ENCODE peak calls at places on chromosomes 12 and 14, in seven cellular contexts. One of them, this sample, is unnamed.
A peak's percentile ranks its signal among the peaks of the same experiment; 100 is the strongest.

GRCh38 chr12:99658950-99659349 is 11.4 kb downstream of the GARIN6 start:
- DNase-seq in SK-N-SH: no peak
- DNase-seq in HepG2: no peak
- DNase-seq in HCT116: peak; percentile 4
- DNase-seq in K562: no peak
- DNase-seq in GM12878: no peak
- DNase-seq in H1: no peak
- DNase-seq in this sample: no peak

GRCh38 chr12:108839011-108839889 is 18.1 kb downstream of the SSH1 start:
- DNase-seq in SK-N-SH: peak; percentile 61
- DNase-seq in HepG2: no peak
- DNase-seq in HCT116: no peak
- DNase-seq in K562: no peak
- DNase-seq in GM12878: no peak
- DNase-seq in H1: no peak
- DNase-seq in this sample: no peak

GRCh38 chr14:98633380-98633779 is 638.6 kb downstream of the BCL11B start:
- DNase-seq in SK-N-SH: no peak
- DNase-seq in HepG2: peak; percentile 7
- DNase-seq in HCT116: no peak
- DNase-seq in K562: no peak
- DNase-seq in GM12878: no peak
- DNase-seq in H1: no peak
- DNase-seq in this sample: no peak

GRCh38 chr12:6847676-6848075 is 3.4 kb downstream of the CDCA3 start:
- DNase-seq in SK-N-SH: no peak
- DNase-seq in HepG2: no peak
- DNase-seq in HCT116: no peak
- DNase-seq in K562: no peak
- DNase-seq in GM12878: no peak
- DNase-seq in H1: no peak
- DNase-seq in this sample: no peak

GRCh38 chr12:18171571-18171970 is 81.6 kb upstream of the RERGL start:
- DNase-seq in SK-N-SH: no peak
- DNase-seq in HepG2: no peak
- DNase-seq in HCT116: no peak
- DNase-seq in K562: no peak
- DNase-seq in GM12878: no peak
- DNase-seq in H1: no peak
- DNase-seq in this sample: no peak

GRCh38 chr12:77122236-77122635 is 56.9 kb upstream of the E2F7 start:
- DNase-seq in SK-N-SH: no peak
- DNase-seq in HepG2: peak; percentile 13
- DNase-seq in HCT116: peak; percentile 57
- DNase-seq in K562: no peak
- DNase-seq in GM12878: no peak
- DNase-seq in H1: no peak
- DNase-seq in this sample: no peak

GRCh38 chr14:69262516-69262915 is 2.6 kb downstream of the GALNT16 start:
- DNase-seq in SK-N-SH: no peak
- DNase-seq in HepG2: no peak
- DNase-seq in HCT116: no peak
- DNase-seq in K562: no peak
- DNase-seq in GM12878: no peak
- DNase-seq in H1: no peak
- DNase-seq in this sample: no peak

GRCh38 chr12:91817512-91817911 is 328.1 kb downstream of the BTG1 start:
- DNase-seq in SK-N-SH: no peak
- DNase-seq in HepG2: no peak
- DNase-seq in HCT116: no peak
- DNase-seq in K562: no peak
- DNase-seq in GM12878: no peak
- DNase-seq in H1: no peak
- DNase-seq in this sample: no peak

GRCh38 chr12:56230449-56231183 is 765 bp downstream of the SLC39A5 start:
- DNase-seq in SK-N-SH: no peak
- DNase-seq in HepG2: peak; percentile 93
- DNase-seq in HCT116: no peak
- DNase-seq in K562: no peak
- DNase-seq in GM12878: no peak
- DNase-seq in H1: no peak
- DNase-seq in this sample: no peak

GRCh38 chr12:130331146-130331545 is 6.5 kb upstream of the PIWIL1 start:
- DNase-seq in SK-N-SH: no peak
- DNase-seq in HepG2: no peak
- DNase-seq in HCT116: no peak
- DNase-seq in K562: no peak
- DNase-seq in GM12878: no peak
- DNase-seq in H1: no peak
- DNase-seq in this sample: no peak

GRCh38 chr12:69500631-69501030 is 30.4 kb downstream of the FRS2 start:
- DNase-seq in SK-N-SH: no peak
- DNase-seq in HepG2: no peak
- DNase-seq in HCT116: no peak
- DNase-seq in K562: no peak
- DNase-seq in GM12878: no peak
- DNase-seq in H1: no peak
- DNase-seq in this sample: no peak

GRCh38 chr12:53737951-53738833 is 10.9 kb upstream of the CALCOCO1 start:
- DNase-seq in SK-N-SH: peak; percentile 48
- DNase-seq in HepG2: no peak
- DNase-seq in HCT116: no peak
- DNase-seq in K562: peak; percentile 68
- DNase-seq in GM12878: no peak
- DNase-seq in H1: peak; percentile 92
- DNase-seq in this sample: no peak

GRCh38 chr12:53965251-53966069 is 7.5 kb upstream of the HOXC11 start:
- DNase-seq in SK-N-SH: no peak
- DNase-seq in HepG2: no peak
- DNase-seq in HCT116: no peak
- DNase-seq in K562: no peak
- DNase-seq in GM12878: no peak
- DNase-seq in H1: peak; percentile 84
- DNase-seq in this sample: no peak

GRCh38 chr12:12172106-12172511 is 94.7 kb downstream of the LRP6 start:
- DNase-seq in SK-N-SH: no peak
- DNase-seq in HepG2: no peak
- DNase-seq in HCT116: no peak
- DNase-seq in K562: no peak
- DNase-seq in GM12878: peak; percentile 90
- DNase-seq in H1: no peak
- DNase-seq in this sample: no peak

GRCh38 chr12:6700646-6701051 is at the start of gene PIANP:
- DNase-seq in SK-N-SH: peak; percentile 92
- DNase-seq in HepG2: no peak
- DNase-seq in HCT116: no peak
- DNase-seq in K562: peak; percentile 59
- DNase-seq in GM12878: no peak
- DNase-seq in H1: peak; percentile 72
- DNase-seq in this sample: no peak

GRCh38 chr14:94994245-94994644 is 163.1 kb downstream of the DICER1 start:
- DNase-seq in SK-N-SH: no peak
- DNase-seq in HepG2: no peak
- DNase-seq in HCT116: no peak
- DNase-seq in K562: no peak
- DNase-seq in GM12878: no peak
- DNase-seq in H1: no peak
- DNase-seq in this sample: no peak

GRCh38 chr12:12975322-12976077 is 23.5 kb upstream of the GPRC5D start:
- DNase-seq in SK-N-SH: peak; percentile 12
- DNase-seq in HepG2: peak; percentile 41
- DNase-seq in HCT116: peak; percentile 29
- DNase-seq in K562: peak; percentile 10
- DNase-seq in GM12878: no peak
- DNase-seq in H1: no peak
- DNase-seq in this sample: peak; percentile 74

GRCh38 chr14:73625686-73626085 is 13.4 kb downstream of the ACOT6 start:
- DNase-seq in SK-N-SH: no peak
- DNase-seq in HepG2: no peak
- DNase-seq in HCT116: no peak
- DNase-seq in K562: no peak
- DNase-seq in GM12878: no peak
- DNase-seq in H1: no peak
- DNase-seq in this sample: no peak

GRCh38 chr14:102916347-102917055 is 6.0 kb upstream of the AMN start:
- DNase-seq in SK-N-SH: no peak
- DNase-seq in HepG2: no peak
- DNase-seq in HCT116: no peak
- DNase-seq in K562: no peak
- DNase-seq in GM12878: no peak
- DNase-seq in H1: no peak
- DNase-seq in this sample: no peak

GRCh38 chr14:104697892-104698583 is 8.6 kb downstream of the INF2 start:
- DNase-seq in SK-N-SH: no peak
- DNase-seq in HepG2: no peak
- DNase-seq in HCT116: no peak
- DNase-seq in K562: no peak
- DNase-seq in GM12878: no peak
- DNase-seq in H1: no peak
- DNase-seq in this sample: no peak

GRCh38 chr14:20327005-20327869 is 5.8 kb downstream of the CCNB1IP1 start:
- DNase-seq in SK-N-SH: peak; percentile 55
- DNase-seq in HepG2: peak; percentile 79
- DNase-seq in HCT116: peak; percentile 58
- DNase-seq in K562: no peak
- DNase-seq in GM12878: peak; percentile 35
- DNase-seq in H1: no peak
- DNase-seq in this sample: no peak

GRCh38 chr12:31316964-31317363 is 9.0 kb downstream of the SINHCAF start:
- DNase-seq in SK-N-SH: no peak
- DNase-seq in HepG2: no peak
- DNase-seq in HCT116: no peak
- DNase-seq in K562: no peak
- DNase-seq in GM12878: no peak
- DNase-seq in H1: no peak
- DNase-seq in this sample: no peak
- H3K4me3 ChIP-seq in SK-N-SH: peak overlapping the region; percentile 41
- H3K4me3 ChIP-seq in HepG2: no peak overlapping the region
- H3K4me3 ChIP-seq in HCT116: no peak overlapping the region
- H3K4me3 ChIP-seq in K562: peak overlapping the region; percentile 0
- H3K4me3 ChIP-seq in GM12878: peak overlapping the region; percentile 92
- H3K4me3 ChIP-seq in H1: no peak overlapping the region
- H3K4me3 ChIP-seq in this sample: no peak overlapping the region

DNA sequence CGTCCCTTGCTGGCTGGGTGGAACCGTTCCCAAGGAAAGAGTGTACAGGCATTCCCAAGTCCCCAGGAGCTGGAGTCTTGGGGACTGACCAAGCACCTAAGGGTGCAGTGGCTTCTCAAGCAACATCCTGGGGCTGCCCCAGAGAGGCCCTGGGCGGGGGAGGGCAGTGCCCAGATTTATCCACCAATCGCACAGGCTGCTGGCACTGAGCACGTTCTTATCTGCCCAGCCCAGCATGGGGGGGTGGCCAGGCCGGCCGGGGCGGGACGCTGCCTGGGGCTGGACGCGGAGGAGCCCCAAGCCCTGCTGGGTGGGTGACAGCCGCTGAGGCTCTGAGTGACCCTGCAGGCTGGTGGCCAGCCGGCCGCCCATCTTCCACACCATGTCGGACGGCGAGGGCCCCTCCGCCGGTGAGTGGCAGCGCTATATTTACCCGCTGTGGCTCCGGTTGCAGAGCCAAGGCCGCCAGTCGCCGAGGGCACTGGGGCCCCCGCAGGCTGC is 53.4 kb downstream of the CYP46A1 start:
- DNase-seq in SK-N-SH: peak; percentile 67
- DNase-seq in HepG2: no peak
- DNase-seq in HCT116: no peak
- DNase-seq in K562: no peak
- DNase-seq in GM12878: no peak
- DNase-seq in H1: no peak
- DNase-seq in this sample: no peak
- H3K9ac ChIP-seq in SK-N-SH: no peak overlapping the region
- H3K9ac ChIP-seq in HepG2: no peak overlapping the region
- H3K9ac ChIP-seq in HCT116: peak overlapping the region; percentile 39
- H3K9ac ChIP-seq in K562: no peak overlapping the region
- H3K9ac ChIP-seq in GM12878: no peak overlapping the region
- H3K9ac ChIP-seq in H1: no peak overlapping the region
- H3K9ac ChIP-seq in this sample: no peak overlapping the region

GRCh38 chr12:124389537-124390441 is 94.9 kb downstream of the RFLNA start:
- DNase-seq in SK-N-SH: no peak
- DNase-seq in HepG2: peak; percentile 38
- DNase-seq in HCT116: no peak
- DNase-seq in K562: no peak
- DNase-seq in GM12878: no peak
- DNase-seq in H1: peak; percentile 62
- DNase-seq in this sample: no peak
- TF ChIP-seq YY1 in SK-N-SH: no peak
- TF ChIP-seq YY1 in HepG2: no peak
- TF ChIP-seq YY1 in HCT116: no peak
- TF ChIP-seq YY1 in K562: no peak
- TF ChIP-seq YY1 in GM12878: no peak
- TF ChIP-seq YY1 in H1: no peak
- TF ChIP-seq YY1 in this sample: no peak

DNA sequence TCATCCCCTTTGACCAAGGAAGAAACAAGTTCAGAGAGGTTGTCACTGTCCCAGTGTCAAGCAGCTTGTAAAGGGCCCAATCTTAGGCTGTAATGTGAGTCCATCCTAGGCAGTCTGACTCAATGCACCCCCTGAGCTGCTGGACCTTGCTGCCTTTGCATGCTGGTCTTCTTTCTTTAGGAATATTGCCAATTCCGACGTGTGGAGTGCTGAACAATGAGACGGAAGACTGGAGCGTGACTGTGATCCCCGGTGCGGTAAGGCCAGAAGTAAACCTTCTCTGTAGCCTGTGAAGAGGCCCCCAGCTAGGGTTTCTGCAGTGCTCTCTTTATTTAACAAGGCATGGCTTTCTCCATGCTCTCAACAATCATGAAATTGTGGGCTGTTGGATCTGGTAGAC is 963 bp downstream of the TCTN2 start:
- DNase-seq in SK-N-SH: no peak
- DNase-seq in HepG2: no peak
- DNase-seq in HCT116: no peak
- DNase-seq in K562: no peak
- DNase-seq in GM12878: no peak
- DNase-seq in H1: no peak
- DNase-seq in this sample: no peak
- H3K4me3 ChIP-seq in SK-N-SH: peak overlapping the region; percentile 71
- H3K4me3 ChIP-seq in HepG2: peak overlapping the region; percentile 89
- H3K4me3 ChIP-seq in HCT116: peak overlapping the region; percentile 73
- H3K4me3 ChIP-seq in K562: peak overlapping the region; percentile 69
- H3K4me3 ChIP-seq in GM12878: no peak overlapping the region
- H3K4me3 ChIP-seq in H1: peak overlapping the region; percentile 76
- H3K4me3 ChIP-seq in this sample: peak overlapping the region; percentile 91

GRCh38 chr12:42426733-42427132 is 100.8 kb downstream of the PPHLN1 start:
- DNase-seq in SK-N-SH: no peak
- DNase-seq in HepG2: no peak
- DNase-seq in HCT116: peak; percentile 49
- DNase-seq in K562: peak; percentile 59
- DNase-seq in GM12878: no peak
- DNase-seq in H1: no peak
- DNase-seq in this sample: peak; percentile 15
- H3K9ac ChIP-seq in SK-N-SH: no peak overlapping the region
- H3K9ac ChIP-seq in HepG2: no peak overlapping the region
- H3K9ac ChIP-seq in HCT116: peak overlapping the region; percentile 46
- H3K9ac ChIP-seq in K562: peak overlapping the region; percentile 64
- H3K9ac ChIP-seq in GM12878: no peak overlapping the region
- H3K9ac ChIP-seq in H1: no peak overlapping the region
- H3K9ac ChIP-seq in this sample: no peak overlapping the region

DNA sequence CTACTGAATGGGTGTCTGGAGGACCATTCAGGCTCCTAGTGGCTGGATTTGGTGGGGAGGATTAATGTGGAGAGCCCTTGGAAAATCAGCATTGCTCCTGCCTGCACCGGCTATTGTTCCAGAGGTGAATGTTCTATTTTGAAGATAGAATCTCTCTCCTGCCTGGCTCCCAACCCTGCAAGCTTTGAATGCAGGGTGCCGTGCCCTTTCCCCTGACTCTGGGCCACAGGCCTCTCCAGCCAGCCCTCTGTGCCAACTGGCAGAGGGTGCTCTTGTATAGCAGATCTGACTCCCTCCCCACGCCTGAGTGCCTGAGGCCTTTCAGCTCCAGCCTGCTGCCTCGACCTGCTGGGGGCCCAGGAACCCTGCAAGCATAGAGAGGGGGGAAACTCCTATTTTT is 106.8 kb downstream of the TMEM260 start:
- DNase-seq in SK-N-SH: no peak
- DNase-seq in HepG2: peak; percentile 6
- DNase-seq in HCT116: no peak
- DNase-seq in K562: no peak
- DNase-seq in GM12878: no peak
- DNase-seq in H1: peak; percentile 61
- DNase-seq in this sample: peak; percentile 30
- TF ChIP-seq YY1 in SK-N-SH: no peak
- TF ChIP-seq YY1 in HepG2: no peak
- TF ChIP-seq YY1 in HCT116: no peak
- TF ChIP-seq YY1 in K562: no peak
- TF ChIP-seq YY1 in GM12878: no peak
- TF ChIP-seq YY1 in H1: no peak
- TF ChIP-seq YY1 in this sample: no peak